ENCODE peak calls at places on chromosome 9, in eight cellular contexts. D is esophagus muscularis mucosa, O is GM12892, H is sigmoid colon, U is HL-60, A is GM12878, B is Panc1, C is SK-N-SH. X is an unnamed sample.

GRCh38 chr9:71363286-71363961 is 242.0 kb upstream of the TRPM3 start:
- DNase-seq in B (no peak), U (no peak), A (no peak), H (no peak), O (no peak), D (no peak), C (no peak), X (no peak)

GRCh38 chr9:73118297-73118696 is 33.4 kb upstream of the ANXA1 start:
- DNase-seq in D (no peak), U (no peak), B (no peak), C (no peak), H (no peak), O (no peak), A (no peak), X (no peak)

GRCh38 chr9:106936680-106937079 is 73.7 kb downstream of the ZNF462 start:
- DNase-seq in C (no peak), O (no peak), B (no peak), H (no peak), A (no peak), D (peak; percentile 29), U (no peak), X (no peak)

GRCh38 chr9:36764364-36765076 is 191.8 kb downstream of the MELK start:
- DNase-seq in H (no peak), C (no peak), O (no peak), B (no peak), D (no peak), A (no peak), U (no peak), X (no peak)

GRCh38 chr9:2418619-2419018 is 203.0 kb upstream of the VLDLR start:
- DNase-seq in H (no peak), A (no peak), U (no peak), B (no peak), D (no peak), C (no peak), O (no peak), X (no peak)

GRCh38 chr9:14533867-14534650 is 159.2 kb downstream of the ZDHHC21 start:
- DNase-seq in A (no peak), D (no peak), B (no peak), U (no peak), O (no peak), H (no peak), C (no peak), X (no peak)

GRCh38 chr9:96294146-96294545 is 7.8 kb downstream of the HSD17B3 start:
- DNase-seq in U (no peak), O (no peak), C (no peak), B (no peak), D (no peak), A (no peak), H (no peak), X (no peak)

GRCh38 chr9:37972346-37972745 is 68.4 kb upstream of the SLC25A51 start:
- DNase-seq in U (no peak), B (no peak), D (no peak), H (no peak), C (no peak), A (no peak), O (no peak), X (no peak)

GRCh38 chr9:112140936-112141335 is 34.2 kb downstream of the SUSD1 start:
- DNase-seq in C (no peak), U (no peak), A (no peak), H (no peak), B (peak; percentile 70), D (no peak), O (no peak), X (no peak)

GRCh38 chr9:126056312-126057021 is 270.2 kb upstream of the MVB12B start:
- DNase-seq in O (no peak), H (peak; percentile 48), B (no peak), D (no peak), A (no peak), U (no peak), C (no peak), X (no peak)

GRCh38 chr9:35683323-35683722 is 6.4 kb downstream of the TPM2 start:
- DNase-seq in O (no peak), A (no peak), C (no peak), H (no peak), D (no peak), B (no peak), U (no peak), X (no peak)

GRCh38 chr9:35687306-35687705 is 2.4 kb downstream of the TPM2 start:
- DNase-seq in C (no peak), O (no peak), D (no peak), A (no peak), H (no peak), U (no peak), B (no peak), X (no peak)

GRCh38 chr9:35686222-35687203 is 3.2 kb downstream of the TPM2 start:
- DNase-seq in O (no peak), B (no peak), D (no peak), C (no peak), U (no peak), A (no peak), H (no peak), X (no peak)

GRCh38 chr9:35685506-35685905 is 4.2 kb downstream of the TPM2 start:
- DNase-seq in D (no peak), B (no peak), U (no peak), A (no peak), C (no peak), O (no peak), H (no peak), X (no peak)

GRCh38 chr9:35684921-35685320 is 4.8 kb downstream of the TPM2 start:
- DNase-seq in U (no peak), C (no peak), H (no peak), D (no peak), A (no peak), O (no peak), B (no peak), X (no peak)
- TF ChIP-seq POLR2AphosphoS5 in U (no peak), C (no peak), H (no peak), D (peak; percentile 48), A (no peak), O (no peak), B (no peak), X (no peak)

GRCh38 chr9:86099695-86100364 is 472 bp upstream of the GOLM1 start:
- DNase-seq in H (peak; percentile 79), A (no peak), O (no peak), C (peak; percentile 59), U (peak; percentile 41), B (no peak), D (no peak), X (peak; percentile 48)
- TF ChIP-seq POLR2AphosphoS5 in H (peak; percentile 62), A (no peak), O (no peak), C (no peak), U (no peak), B (no peak), D (peak; percentile 17), X (no peak)

DNA sequence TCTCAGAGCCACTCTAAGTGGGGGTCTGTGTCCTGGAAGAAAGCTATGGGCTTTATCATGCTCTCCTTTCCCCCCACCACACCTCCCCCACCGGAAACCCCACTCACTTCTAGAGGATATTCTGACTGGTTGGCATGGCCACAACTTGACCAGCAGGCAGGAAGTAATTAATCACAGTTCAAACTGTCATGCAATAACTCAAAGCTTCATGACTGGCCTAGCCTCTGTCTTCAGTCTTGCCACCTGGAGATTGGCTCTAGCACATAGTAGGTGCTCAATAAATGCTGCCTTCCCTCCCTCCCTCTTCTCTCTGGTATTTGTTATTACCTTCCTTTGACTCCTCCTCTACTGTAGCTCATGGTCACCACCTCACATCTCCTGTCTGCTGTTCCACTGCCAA is 124.7 kb downstream of the GABBR2 start:
- DNase-seq in U (no peak), C (no peak), B (no peak), A (peak; percentile 50), D (no peak), O (no peak), H (no peak), X (no peak)
- TF ChIP-seq POLR2AphosphoS5 in U (no peak), C (no peak), B (no peak), A (no peak), D (no peak), O (no peak), H (no peak), X (no peak)

GRCh38 chr9:4985376-4986266 is 549 bp downstream of the JAK2 start:
- DNase-seq in D (no peak), B (no peak), A (no peak), O (no peak), U (no peak), H (peak; percentile 74), C (no peak), X (peak; percentile 48)
- TF ChIP-seq POLR2AphosphoS5 in D (peak; percentile 32), B (no peak), A (no peak), O (no peak), U (no peak), H (peak; percentile 66), C (no peak), X (peak; percentile 9)

DNA sequence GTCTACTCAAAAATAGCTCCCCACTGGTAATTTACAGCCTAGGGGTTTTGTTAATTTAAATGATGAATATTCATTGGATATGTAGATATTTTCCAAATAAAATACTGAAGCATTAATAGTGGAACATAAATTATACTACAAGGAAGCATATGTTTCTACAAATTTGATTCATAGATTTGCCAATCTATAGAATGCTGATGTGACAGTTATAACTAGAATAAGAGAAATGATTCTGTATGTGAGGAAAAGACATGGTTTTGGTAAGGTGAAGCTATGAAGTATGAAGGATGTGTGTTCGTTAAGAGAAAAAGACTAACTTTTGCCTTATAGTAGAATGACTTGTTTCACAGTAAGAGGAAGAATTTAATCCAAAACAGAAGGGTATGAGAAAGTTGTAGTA is 61.3 kb downstream of the IARS1 start:
- DNase-seq in B (no peak), O (no peak), C (no peak), D (no peak), U (no peak), A (no peak), H (no peak), X (no peak)
- TF ChIP-seq POLR2AphosphoS5 in B (no peak), O (no peak), C (no peak), D (no peak), U (no peak), A (no peak), H (no peak), X (no peak)